ENCODE peak calls at places on chromosomes 12 and 14, in six cellular contexts. H is fibroblast of lung; Y is CD4-positive, alpha-beta memory T cell; N is OCI-LY7; M is uterus; R is lower lobe of right lung. K is an unnamed sample.

GRCh38 chr14:103735815-103736545 is 20.4 kb downstream of the ZFYVE21 start:
- DNase-seq in H (no peak), Y (no peak), N (no peak), M (no peak), R (peak; percentile 39), K (no peak)

GRCh38 chr12:38956337-38956736 is 50.9 kb upstream of the CPNE8 start:
- DNase-seq in H (peak; percentile 87), Y (no peak), N (no peak), M (no peak), R (no peak), K (no peak)

GRCh38 chr14:67623114-67623513 is 3.4 kb downstream of the ARG2 start:
- DNase-seq in H (peak; percentile 48), Y (no peak), N (no peak), M (no peak), R (no peak), K (no peak)

GRCh38 chr12:99960312-99960711 is 24.4 kb downstream of the ANKS1B start:
- DNase-seq in H (no peak), Y (no peak), N (no peak), M (no peak), R (no peak), K (no peak)

GRCh38 chr12:32423598-32423997 is 24.2 kb downstream of the FGD4 start:
- DNase-seq in H (no peak), Y (no peak), N (no peak), M (no peak), R (no peak), K (no peak)

GRCh38 chr14:32473476-32473875 is 144.4 kb downstream of the AKAP6 start:
- DNase-seq in H (peak; percentile 87), Y (no peak), N (no peak), M (peak; percentile 21), R (no peak), K (no peak)

GRCh38 chr12:40063424-40063823 is 42.5 kb downstream of the SLC2A13 start:
- DNase-seq in H (peak; percentile 47), Y (no peak), N (no peak), M (no peak), R (no peak), K (no peak)

GRCh38 chr12:65539062-65539461 is 260.6 kb downstream of the MSRB3 start:
- DNase-seq in H (no peak), Y (no peak), N (no peak), M (no peak), R (no peak), K (no peak)

GRCh38 chr14:96058606-96059200 is 19.5 kb downstream of the C14orf132 start:
- DNase-seq in H (no peak), Y (no peak), N (no peak), M (no peak), R (no peak), K (no peak)

GRCh38 chr12:99649551-99649950 is 2.0 kb downstream of the GARIN6 start:
- DNase-seq in H (no peak), Y (no peak), N (no peak), M (no peak), R (no peak), K (no peak)

GRCh38 chr12:114316076-114316475 is 89.9 kb downstream of the TBX5 start:
- DNase-seq in H (peak; percentile 90), Y (no peak), N (no peak), M (no peak), R (no peak), K (peak; percentile 39)

GRCh38 chr12:100706029-100706428 is 88.5 kb upstream of the ANO4 start:
- DNase-seq in H (peak; percentile 86), Y (no peak), N (no peak), M (no peak), R (no peak), K (peak; percentile 11)

GRCh38 chr14:72558721-72559120 is 335.2 kb downstream of the DPF3 start:
- DNase-seq in H (peak; percentile 97), Y (no peak), N (no peak), M (no peak), R (no peak), K (no peak)

GRCh38 chr14:96424104-96424989 is 32.4 kb downstream of the AK7 start:
- DNase-seq in H (peak; percentile 54), Y (peak; percentile 57), N (peak; percentile 78), M (no peak), R (peak; percentile 54), K (peak; percentile 62)

GRCh38 chr12:58588771-58589170 is 331.5 kb downstream of the LRIG3 start:
- DNase-seq in H (peak; percentile 30), Y (no peak), N (no peak), M (no peak), R (no peak), K (no peak)

GRCh38 chr14:57383125-57383524 is 7.3 kb upstream of the NAA30 start:
- DNase-seq in H (no peak), Y (no peak), N (no peak), M (no peak), R (no peak), K (no peak)

GRCh38 chr12:77888611-77889010 is 57.9 kb downstream of the NAV3 start:
- DNase-seq in H (peak; percentile 87), Y (no peak), N (no peak), M (no peak), R (no peak), K (no peak)

GRCh38 chr12:42281281-42281680 is 43.2 kb upstream of the YAF2 start:
- DNase-seq in H (no peak), Y (no peak), N (no peak), M (no peak), R (no peak), K (no peak)

GRCh38 chr12:98440165-98440581 is 75.2 kb upstream of the TMPO start:
- DNase-seq in H (peak; percentile 98), Y (no peak), N (no peak), M (peak; percentile 80), R (peak; percentile 70), K (no peak)

GRCh38 chr12:6407206-6407954 is 23.4 kb downstream of the LTBR start:
- DNase-seq in H (no peak), Y (no peak), N (no peak), M (no peak), R (no peak), K (no peak)

GRCh38 chr14:56189306-56189705 is 71.1 kb downstream of the PELI2 start:
- DNase-seq in H (peak; percentile 85), Y (no peak), N (no peak), M (peak; percentile 84), R (no peak), K (no peak)

GRCh38 chr14:73744874-73745529 is 30.8 kb upstream of the PNMA1 start:
- DNase-seq in H (no peak), Y (no peak), N (peak; percentile 15), M (no peak), R (peak; percentile 69), K (no peak)

GRCh38 chr14:78758333-78758732 is 588.2 kb downstream of the NRXN3 start:
- DNase-seq in H (peak; percentile 34), Y (no peak), N (peak; percentile 24), M (no peak), R (no peak), K (no peak)

GRCh38 chr12:48423200-48423599 is 49.2 kb upstream of the ANP32D start:
- DNase-seq in H (peak; percentile 5), Y (no peak), N (no peak), M (no peak), R (no peak), K (no peak)

GRCh38 chr14:61396279-61396678 is 74.9 kb downstream of the PRKCH start:
- DNase-seq in H (no peak), Y (no peak), N (no peak), M (no peak), R (no peak), K (no peak)

GRCh38 chr12:111444314-111444705 is 38.6 kb downstream of the SH2B3 start:
- DNase-seq in H (peak; percentile 69), Y (no peak), N (peak; percentile 74), M (no peak), R (no peak), K (no peak)

GRCh38 chr12:111443586-111443985 is 37.9 kb downstream of the SH2B3 start:
- DNase-seq in H (peak; percentile 55), Y (no peak), N (no peak), M (no peak), R (no peak), K (no peak)

GRCh38 chr12:111443086-111443485 is 37.4 kb downstream of the SH2B3 start:
- DNase-seq in H (no peak), Y (no peak), N (no peak), M (no peak), R (no peak), K (no peak)

GRCh38 chr12:111441107-111441928 is 35.6 kb downstream of the SH2B3 start:
- DNase-seq in H (no peak), Y (no peak), N (no peak), M (no peak), R (no peak), K (no peak)

DNA sequence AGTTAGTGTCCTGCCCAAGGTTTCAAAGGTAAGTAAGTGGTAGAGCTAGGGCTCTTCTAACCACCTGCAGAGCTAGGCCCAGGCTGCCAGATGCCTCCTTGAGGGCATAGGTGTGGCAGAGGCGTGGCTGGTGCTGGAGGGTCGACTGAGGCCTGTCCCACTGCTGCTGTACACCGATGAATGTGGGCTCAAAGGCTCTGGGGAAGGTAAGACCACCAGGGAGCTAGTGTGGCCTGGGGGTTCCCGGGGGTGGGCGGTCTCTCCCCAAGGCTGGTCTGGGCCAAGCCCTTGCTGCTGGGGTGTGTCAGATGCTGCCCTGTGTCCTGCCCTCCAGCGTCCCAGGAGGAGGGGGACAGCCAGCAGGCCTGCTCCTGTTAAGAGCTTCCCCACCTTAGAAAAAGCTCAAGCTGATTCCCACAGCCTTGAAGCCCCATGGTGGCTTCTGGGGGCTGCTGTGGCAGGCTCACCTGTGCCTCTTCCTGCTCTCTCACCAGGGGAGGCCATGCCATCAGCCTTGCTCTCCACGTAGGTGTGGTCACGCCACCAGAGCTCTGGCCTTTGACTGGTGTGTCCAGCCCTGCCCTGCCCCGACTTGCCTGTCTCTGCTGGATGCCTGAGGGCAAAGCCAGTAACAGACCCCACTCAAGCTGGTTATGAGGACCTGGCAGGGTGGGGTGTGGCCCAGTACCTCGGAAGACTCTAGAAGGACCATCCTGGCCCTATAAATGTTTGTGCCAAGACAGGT is 36.8 kb downstream of the SH2B3 start:
- DNase-seq in H (no peak), Y (no peak), N (no peak), M (no peak), R (no peak), K (no peak)
- H3K27ac ChIP-seq in H (peak overlapping the region; percentile 14), Y (peak overlapping the region; percentile 71), N (no peak overlapping the region), M (no peak overlapping the region), R (peak overlapping the region; percentile 49), K (no peak overlapping the region)

DNA sequence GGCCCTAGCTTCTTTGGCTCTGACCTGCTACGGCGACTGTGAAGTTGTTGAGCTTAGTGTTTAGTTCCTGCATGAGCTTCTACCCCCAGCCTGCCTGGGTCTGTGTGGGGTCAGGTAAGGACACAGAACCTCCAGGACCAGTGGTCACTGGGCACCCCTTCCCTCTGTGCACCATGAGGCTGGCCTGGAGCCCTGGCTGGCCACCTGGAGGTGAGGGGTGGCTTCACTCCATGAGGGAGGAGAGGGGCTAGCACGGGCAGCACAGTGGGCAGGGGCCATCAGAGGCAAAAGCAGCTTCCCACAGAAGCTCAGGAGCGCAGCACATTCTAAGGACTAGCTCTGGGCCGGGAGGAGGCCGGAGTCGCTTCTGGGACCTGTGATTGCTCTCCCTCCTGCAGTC is 36.7 kb downstream of the CCDC92 start:
- DNase-seq in H (no peak), Y (no peak), N (no peak), M (no peak), R (no peak), K (no peak)
- H3K4me1 ChIP-seq in H (no peaks in the 10 kb centered on the region), Y (peaks cover 38% of the 10 kb centered on the region), N (no peaks in the 10 kb centered on the region), M (no peaks in the 10 kb centered on the region), R (peaks cover 33% of the 10 kb centered on the region), K (peaks cover 23% of the 10 kb centered on the region)

GRCh38 chr12:95608252-95609033 is 57.2 kb upstream of the USP44 start:
- DNase-seq in H (peak; percentile 95), Y (no peak), N (no peak), M (peak; percentile 36), R (peak; percentile 82), K (peak; percentile 54)
- H3K27ac ChIP-seq in H (peak overlapping the region; percentile 60), Y (no peak overlapping the region), N (no peak overlapping the region), M (peak overlapping the region; percentile 42), R (peak overlapping the region; percentile 14), K (no peak overlapping the region)

GRCh38 chr14:75452324-75452723 is 24.5 kb downstream of the JDP2 start:
- DNase-seq in H (no peak), Y (no peak), N (no peak), M (no peak), R (no peak), K (no peak)
- H3K4me1 ChIP-seq in H (peaks cover 35% of the 10 kb centered on the region), Y (no peaks in the 10 kb centered on the region), N (peaks cover 76% of the 10 kb centered on the region), M (peaks cover 35% of the 10 kb centered on the region), R (peaks cover 80% of the 10 kb centered on the region), K (peaks cover 51% of the 10 kb centered on the region)

K was measured in SJSA1.